ENCODE peak calls at places on chromosomes 11 and 22, in seven cellular contexts. M is astrocyte, A is upper lobe of right lung, E is cardiac fibroblast, Y is heart right ventricle, H is stomach, O is thoracic aorta. Z is an unnamed sample.

GRCh38 chr22:48316245-48316875 is 1511.3 kb downstream of the BRD1 start:
- DNase-seq in A (no peak), Y (no peak), H (peak; percentile 10), M (no peak), O (no peak), E (no peak), Z (no peak)

GRCh38 chr22:47394504-47395440 is 632.3 kb downstream of the TBC1D22A start:
- DNase-seq in O (no peak), Y (no peak), E (no peak), H (no peak), M (no peak), A (peak; percentile 35), Z (no peak)

GRCh38 chr11:65504671-65505433 is 6.0 kb downstream of the MALAT1 start:
- DNase-seq in H (no peak), Y (no peak), O (no peak), M (peak; percentile 16), E (peak; percentile 72), A (no peak), Z (peak; percentile 50)

GRCh38 chr22:21657020-21657360 is 8.8 kb upstream of the PPIL2 start:
- DNase-seq in O (no peak), H (no peak), Y (no peak), E (no peak), M (no peak), A (no peak), Z (no peak)

GRCh38 chr22:33062402-33062801 is 4.2 kb upstream of the SYN3 start:
- DNase-seq in Y (no peak), M (no peak), E (no peak), A (no peak), O (no peak), H (no peak), Z (no peak)

GRCh38 chr11:116687458-116688201 is 85.2 kb downstream of the BUD13 start:
- DNase-seq in M (no peak), O (no peak), E (no peak), H (no peak), Y (no peak), A (no peak), Z (no peak)

GRCh38 chr11:77525455-77526091 is 51.7 kb upstream of the PAK1 start:
- DNase-seq in M (no peak), H (no peak), E (no peak), A (no peak), O (no peak), Y (no peak), Z (no peak)

GRCh38 chr11:5258543-5259262 is 4.1 kb upstream of the HBG2 start:
- DNase-seq in O (no peak), Y (no peak), A (no peak), H (no peak), E (no peak), M (no peak), Z (no peak)

GRCh38 chr11:83684071-83684470 is 397.9 kb upstream of the CCDC90B start:
- DNase-seq in M (no peak), Y (no peak), E (no peak), H (no peak), O (no peak), A (no peak), Z (no peak)

GRCh38 chr11:83681944-83682644 is 395.9 kb upstream of the CCDC90B start:
- DNase-seq in H (no peak), O (no peak), A (no peak), Y (no peak), E (no peak), M (no peak), Z (no peak)

GRCh38 chr11:83680351-83680750 is 394.2 kb upstream of the CCDC90B start:
- DNase-seq in O (no peak), E (no peak), Y (no peak), A (no peak), H (no peak), M (no peak), Z (no peak)

GRCh38 chr11:83682645-83682973 is 396.4 kb upstream of the CCDC90B start:
- DNase-seq in E (no peak), M (no peak), Y (no peak), H (no peak), O (no peak), A (no peak), Z (no peak)

GRCh38 chr11:83681045-83681781 is 395.0 kb upstream of the CCDC90B start:
- DNase-seq in A (no peak), H (no peak), M (no peak), O (no peak), E (no peak), Y (no peak), Z (no peak)
- H3K4me3 ChIP-seq in A (peak overlapping the region; percentile 2), H (peak overlapping the region; percentile 31), M (peak overlapping the region; percentile 51), O (peak overlapping the region; percentile 44), E (no peak overlapping the region), Y (no peak overlapping the region), Z (no peak overlapping the region)

DNA sequence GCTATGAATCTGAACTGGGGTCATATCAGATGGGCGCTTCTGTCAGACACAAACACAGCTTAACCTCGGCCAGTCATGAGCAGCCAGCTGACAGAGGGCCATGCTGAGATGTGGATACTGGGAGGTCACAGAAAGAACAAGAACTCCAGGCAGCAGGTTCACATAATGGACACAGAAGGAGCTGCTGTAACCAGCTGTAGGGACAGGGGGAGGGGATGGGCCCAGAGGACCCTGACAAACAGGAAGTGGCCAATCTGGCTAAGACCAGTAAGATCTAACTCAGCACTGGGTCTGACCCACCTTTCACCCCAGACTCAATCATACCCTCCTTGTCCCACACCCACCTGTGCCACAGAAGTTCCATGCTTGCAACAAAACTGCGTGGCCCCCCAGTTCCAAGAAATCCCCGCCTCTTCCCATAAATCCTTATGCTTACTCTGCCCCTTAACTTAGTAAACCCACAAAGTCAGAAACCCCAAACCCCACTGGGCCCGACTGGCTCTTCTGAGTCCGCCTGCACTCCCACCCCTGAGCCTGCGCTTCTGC is 3.9 kb downstream of the APOL4 start:
- DNase-seq in O (no peak), H (no peak), A (no peak), M (no peak), Y (peak; percentile 50), E (peak; percentile 22), Z (no peak)
- H3K4me3 ChIP-seq in O (no peak overlapping the region), H (no peak overlapping the region), A (no peak overlapping the region), M (no peak overlapping the region), Y (no peak overlapping the region), E (no peak overlapping the region), Z (no peak overlapping the region)

GRCh38 chr22:38087855-38088254 is 3.9 kb upstream of the SLC16A8 start:
- DNase-seq in E (no peak), H (no peak), M (no peak), Y (no peak), A (no peak), O (no peak), Z (no peak)

GRCh38 chr22:38086001-38086845 is 2.2 kb upstream of the SLC16A8 start:
- DNase-seq in O (no peak), H (no peak), M (no peak), Y (no peak), A (no peak), E (no peak), Z (no peak)

GRCh38 chr22:38089474-38089851 is 5.5 kb upstream of the SLC16A8 start:
- DNase-seq in H (no peak), M (no peak), O (no peak), A (no peak), E (no peak), Y (no peak), Z (no peak)

GRCh38 chr22:38086942-38087341 is 3.0 kb upstream of the SLC16A8 start:
- DNase-seq in H (no peak), Y (no peak), O (no peak), M (no peak), A (no peak), E (no peak), Z (no peak)

DNA sequence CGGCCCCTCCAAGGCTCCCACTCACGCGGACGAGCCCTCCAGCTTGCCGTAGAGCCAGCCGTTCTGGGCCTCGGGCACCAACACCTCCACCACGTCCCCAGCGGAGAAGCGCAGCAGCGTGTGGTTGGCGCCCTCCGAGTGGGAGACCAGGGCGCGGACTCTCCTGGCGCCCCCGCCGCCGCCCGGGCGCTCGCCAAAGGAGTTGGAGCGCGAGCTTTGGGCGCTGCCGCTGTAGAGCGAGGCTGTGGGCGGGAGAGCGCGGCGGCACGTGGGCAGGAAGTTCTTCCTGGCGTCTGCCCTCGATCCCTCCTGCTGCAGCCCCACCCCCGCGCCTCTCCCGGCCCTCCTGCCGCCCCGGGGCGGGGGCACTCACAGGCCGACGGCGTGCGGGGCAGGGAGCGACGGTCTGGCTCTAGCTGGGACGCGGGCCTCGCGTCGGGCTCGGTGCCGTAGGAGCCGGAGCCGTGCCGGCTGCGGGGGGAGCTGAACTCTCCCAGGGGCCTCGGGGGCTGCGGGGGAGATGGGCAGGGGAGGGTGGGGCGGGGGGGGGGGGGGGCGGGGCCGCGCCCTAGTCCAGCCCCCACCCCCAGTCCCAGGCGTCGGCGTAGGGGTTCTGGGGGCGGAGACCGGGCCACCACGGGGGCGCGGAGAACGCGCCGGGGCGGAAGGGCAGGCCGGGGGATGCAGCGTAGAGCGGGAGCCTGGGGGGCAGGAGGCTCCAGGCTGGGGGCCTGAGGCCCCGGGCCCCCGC is 4.9 kb upstream of the SLC16A8 start:
- DNase-seq in A (no peak), M (no peak), E (peak; percentile 44), O (no peak), Y (no peak), H (no peak), Z (peak; percentile 27)
- H3K4me3 ChIP-seq in A (no peak overlapping the region), M (no peak overlapping the region), E (no peak overlapping the region), O (peak overlapping the region; percentile 66), Y (peak overlapping the region; percentile 30), H (peak overlapping the region; percentile 30), Z (peak overlapping the region; percentile 35)

DNA sequence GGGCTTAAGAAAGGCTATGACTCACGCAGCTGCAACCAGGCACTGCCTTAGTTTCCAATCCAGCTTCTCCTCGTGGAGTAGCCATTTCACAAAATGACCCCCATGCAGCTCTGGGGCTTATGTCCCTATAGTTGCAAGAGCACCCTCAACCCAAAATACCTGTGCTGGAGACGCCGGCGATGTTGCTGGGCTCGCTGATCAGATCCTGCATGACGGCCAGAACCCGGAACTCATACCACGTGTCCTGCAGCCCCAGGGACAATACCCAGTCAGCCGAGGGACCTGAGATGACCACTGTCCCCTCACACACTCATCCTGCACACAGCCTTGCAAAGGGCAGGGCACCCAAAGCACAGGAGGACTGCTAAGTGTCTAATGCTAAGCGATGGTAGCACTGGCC is 32.1 kb downstream of the IGSF9B start:
- DNase-seq in Y (no peak), O (no peak), H (no peak), M (no peak), A (no peak), E (no peak), Z (no peak)
- H3K4me3 ChIP-seq in Y (no peak overlapping the region), O (no peak overlapping the region), H (no peak overlapping the region), M (no peak overlapping the region), A (no peak overlapping the region), E (no peak overlapping the region), Z (no peak overlapping the region)

GRCh38 chr11:108222686-108223448 is at the start of gene ATM:
- DNase-seq in A (peak; percentile 100), E (peak; percentile 99), M (peak; percentile 97), Y (peak; percentile 99), O (peak; percentile 92), H (peak; percentile 99), Z (peak; percentile 99)

GRCh38 chr11:108223449-108224149 is 732 bp downstream of the ATM start:
- DNase-seq in Y (no peak), H (no peak), A (no peak), E (peak; percentile 26), M (peak; percentile 48), O (no peak), Z (peak; percentile 26)

GRCh38 chr11:108224366-108224765 is 1.5 kb downstream of the ATM start:
- DNase-seq in Y (no peak), M (no peak), O (no peak), A (no peak), H (no peak), E (no peak), Z (no peak)

GRCh38 chr11:108226036-108226435 is 3.2 kb downstream of the ATM start:
- DNase-seq in Y (no peak), O (no peak), M (no peak), E (no peak), H (no peak), A (no peak), Z (no peak)

GRCh38 chr11:108224908-108225786 is 2.3 kb downstream of the ATM start:
- DNase-seq in E (no peak), H (no peak), A (no peak), M (no peak), Y (no peak), O (no peak), Z (no peak)
- H3K4me3 ChIP-seq in E (no peak overlapping the region), H (peak overlapping the region; percentile 81), A (peak overlapping the region; percentile 74), M (peak overlapping the region; percentile 95), Y (no peak overlapping the region), O (peak overlapping the region; percentile 88), Z (peak overlapping the region; percentile 0)

Z was measured in AG10803.